ENCODE peak calls at places on chromosomes 2 and 18, in six cellular contexts. One of them, this sample, is unnamed.

GRCh38 chr2:114128255-114128654 is 238.4 kb downstream of the ACTR3 start:
- DNase-seq in breast epithelium: no peak
- DNase-seq in psoas muscle: no peak
- DNase-seq in A673: no peak
- DNase-seq in upper lobe of left lung: no peak
- DNase-seq in upper lobe of right lung: no peak
- DNase-seq in this sample: no peak

GRCh38 chr2:208148803-208149202 is 2.8 kb upstream of the CRYGB start:
- DNase-seq in breast epithelium: no peak
- DNase-seq in psoas muscle: no peak
- DNase-seq in A673: no peak
- DNase-seq in upper lobe of left lung: no peak
- DNase-seq in upper lobe of right lung: no peak
- DNase-seq in this sample: no peak

GRCh38 chr2:42112418-42112817 is 56.7 kb upstream of the EML4 start:
- DNase-seq in breast epithelium: no peak
- DNase-seq in psoas muscle: no peak
- DNase-seq in A673: no peak
- DNase-seq in upper lobe of left lung: no peak
- DNase-seq in upper lobe of right lung: no peak
- DNase-seq in this sample: no peak

GRCh38 chr2:237790353-237790752 is 8.2 kb upstream of the RBM44 start:
- DNase-seq in breast epithelium: no peak
- DNase-seq in psoas muscle: no peak
- DNase-seq in A673: no peak
- DNase-seq in upper lobe of left lung: no peak
- DNase-seq in upper lobe of right lung: no peak
- DNase-seq in this sample: no peak

GRCh38 chr2:14544247-14544646 is 88.3 kb upstream of the LRATD1 start:
- DNase-seq in breast epithelium: no peak
- DNase-seq in psoas muscle: no peak
- DNase-seq in A673: no peak
- DNase-seq in upper lobe of left lung: no peak
- DNase-seq in upper lobe of right lung: no peak
- DNase-seq in this sample: no peak

GRCh38 chr2:86304416-86304815 is 33.0 kb downstream of the REEP1 start:
- DNase-seq in breast epithelium: no peak
- DNase-seq in psoas muscle: no peak
- DNase-seq in A673: no peak
- DNase-seq in upper lobe of left lung: no peak
- DNase-seq in upper lobe of right lung: no peak
- DNase-seq in this sample: no peak

GRCh38 chr2:65499216-65499615 is 66.8 kb upstream of the SPRED2 start:
- DNase-seq in breast epithelium: no peak
- DNase-seq in psoas muscle: no peak
- DNase-seq in A673: no peak
- DNase-seq in upper lobe of left lung: no peak
- DNase-seq in upper lobe of right lung: no peak
- DNase-seq in this sample: no peak

GRCh38 chr2:201126308-201127127 is 10.6 kb downstream of the CFLAR start:
- DNase-seq in breast epithelium: no peak
- DNase-seq in psoas muscle: no peak
- DNase-seq in A673: no peak
- DNase-seq in upper lobe of left lung: no peak
- DNase-seq in upper lobe of right lung: no peak
- DNase-seq in this sample: no peak

GRCh38 chr2:75476778-75477177 is 84.0 kb downstream of the EVA1A start:
- DNase-seq in breast epithelium: no peak
- DNase-seq in psoas muscle: no peak
- DNase-seq in A673: peak
- DNase-seq in upper lobe of left lung: no peak
- DNase-seq in upper lobe of right lung: no peak
- DNase-seq in this sample: no peak

GRCh38 chr2:60552096-60552850 is 1.2 kb downstream of the BCL11A start:
- DNase-seq in breast epithelium: no peak
- DNase-seq in psoas muscle: no peak
- DNase-seq in A673: no peak
- DNase-seq in upper lobe of left lung: peak
- DNase-seq in upper lobe of right lung: peak
- DNase-seq in this sample: peak

GRCh38 chr2:187594801-187595200 is 40.6 kb upstream of the TFPI start:
- DNase-seq in breast epithelium: no peak
- DNase-seq in psoas muscle: no peak
- DNase-seq in A673: no peak
- DNase-seq in upper lobe of left lung: no peak
- DNase-seq in upper lobe of right lung: no peak
- DNase-seq in this sample: no peak

GRCh38 chr2:44200011-44200410 is 31.3 kb downstream of the PPM1B start:
- DNase-seq in breast epithelium: no peak
- DNase-seq in psoas muscle: no peak
- DNase-seq in A673: no peak
- DNase-seq in upper lobe of left lung: no peak
- DNase-seq in upper lobe of right lung: no peak
- DNase-seq in this sample: no peak

GRCh38 chr2:157052685-157053224 is 204.8 kb upstream of the GALNT5 start:
- DNase-seq in breast epithelium: no peak
- DNase-seq in psoas muscle: no peak
- DNase-seq in A673: no peak
- DNase-seq in upper lobe of left lung: no peak
- DNase-seq in upper lobe of right lung: no peak
- DNase-seq in this sample: no peak

GRCh38 chr2:16513626-16514025 is 152.0 kb downstream of the CYRIA start:
- DNase-seq in breast epithelium: no peak
- DNase-seq in psoas muscle: no peak
- DNase-seq in A673: no peak
- DNase-seq in upper lobe of left lung: no peak
- DNase-seq in upper lobe of right lung: no peak
- DNase-seq in this sample: no peak

GRCh38 chr2:239593965-239594771 is 193.3 kb upstream of the HDAC4 start:
- DNase-seq in breast epithelium: peak
- DNase-seq in psoas muscle: peak
- DNase-seq in A673: no peak
- DNase-seq in upper lobe of left lung: peak
- DNase-seq in upper lobe of right lung: peak
- DNase-seq in this sample: peak

GRCh38 chr2:44291281-44292248 is 16.3 kb downstream of the SLC3A1 start:
- DNase-seq in breast epithelium: no peak
- DNase-seq in psoas muscle: peak
- DNase-seq in A673: peak
- DNase-seq in upper lobe of left lung: no peak
- DNase-seq in upper lobe of right lung: peak
- DNase-seq in this sample: no peak

GRCh38 chr2:241724259-241724974 is 10.0 kb upstream of the D2HGDH start:
- DNase-seq in breast epithelium: no peak
- DNase-seq in psoas muscle: no peak
- DNase-seq in A673: peak
- DNase-seq in upper lobe of left lung: no peak
- DNase-seq in upper lobe of right lung: no peak
- DNase-seq in this sample: no peak

GRCh38 chr2:132400169-132400900 is 16.3 kb upstream of the GPR39 start:
- DNase-seq in breast epithelium: no peak
- DNase-seq in psoas muscle: no peak
- DNase-seq in A673: peak
- DNase-seq in upper lobe of left lung: no peak
- DNase-seq in upper lobe of right lung: no peak
- DNase-seq in this sample: no peak

GRCh38 chr2:235472443-235472842 is 21.4 kb upstream of the AGAP1 start:
- DNase-seq in breast epithelium: no peak
- DNase-seq in psoas muscle: no peak
- DNase-seq in A673: no peak
- DNase-seq in upper lobe of left lung: no peak
- DNase-seq in upper lobe of right lung: no peak
- DNase-seq in this sample: no peak

GRCh38 chr2:223500690-223501089 is 101.5 kb downstream of the SCG2 start:
- DNase-seq in breast epithelium: no peak
- DNase-seq in psoas muscle: no peak
- DNase-seq in A673: no peak
- DNase-seq in upper lobe of left lung: no peak
- DNase-seq in upper lobe of right lung: no peak
- DNase-seq in this sample: no peak

GRCh38 chr2:218894168-218895157 is 13.8 kb downstream of the WNT10A start:
- DNase-seq in breast epithelium: no peak
- DNase-seq in psoas muscle: no peak
- DNase-seq in A673: no peak
- DNase-seq in upper lobe of left lung: no peak
- DNase-seq in upper lobe of right lung: no peak
- DNase-seq in this sample: peak

GRCh38 chr2:218893349-218894167 is 12.9 kb downstream of the WNT10A start:
- DNase-seq in breast epithelium: no peak
- DNase-seq in psoas muscle: no peak
- DNase-seq in A673: no peak
- DNase-seq in upper lobe of left lung: no peak
- DNase-seq in upper lobe of right lung: no peak
- DNase-seq in this sample: no peak

GRCh38 chr2:218890369-218890768 is 9.7 kb downstream of the WNT10A start:
- DNase-seq in breast epithelium: no peak
- DNase-seq in psoas muscle: no peak
- DNase-seq in A673: no peak
- DNase-seq in upper lobe of left lung: no peak
- DNase-seq in upper lobe of right lung: no peak
- DNase-seq in this sample: no peak

GRCh38 chr2:218891275-218892135 is 10.9 kb downstream of the WNT10A start:
- DNase-seq in breast epithelium: no peak
- DNase-seq in psoas muscle: no peak
- DNase-seq in A673: no peak
- DNase-seq in upper lobe of left lung: no peak
- DNase-seq in upper lobe of right lung: no peak
- DNase-seq in this sample: no peak

DNA sequence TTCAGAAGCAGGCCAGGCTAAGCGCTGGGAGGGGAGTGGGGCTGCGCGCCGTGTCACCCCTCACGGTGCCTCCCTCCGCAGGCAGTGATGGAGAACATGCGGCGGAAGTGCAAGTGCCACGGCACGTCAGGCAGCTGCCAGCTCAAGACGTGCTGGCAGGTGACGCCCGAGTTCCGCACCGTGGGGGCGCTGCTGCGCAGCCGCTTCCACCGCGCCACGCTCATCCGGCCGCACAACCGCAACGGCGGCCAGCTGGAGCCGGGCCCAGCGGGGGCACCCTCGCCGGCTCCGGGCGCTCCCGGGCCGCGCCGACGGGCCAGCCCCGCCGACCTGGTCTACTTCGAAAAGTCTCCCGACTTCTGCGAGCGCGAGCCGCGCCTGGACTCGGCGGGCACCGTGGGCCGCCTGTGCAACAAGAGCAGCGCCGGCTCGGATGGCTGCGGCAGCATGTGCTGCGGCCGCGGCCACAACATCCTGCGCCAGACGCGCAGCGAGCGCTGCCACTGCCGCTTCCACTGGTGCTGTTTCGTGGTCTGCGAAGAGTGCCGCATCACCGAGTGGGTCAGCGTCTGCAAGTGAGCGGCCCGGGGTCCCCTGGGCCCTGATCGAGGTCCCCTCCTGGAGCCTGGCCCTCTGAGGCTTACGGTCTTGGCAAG is 12.2 kb downstream of the WNT10A start:
- DNase-seq in breast epithelium: no peak
- DNase-seq in psoas muscle: peak
- DNase-seq in A673: peak
- DNase-seq in upper lobe of left lung: peak
- DNase-seq in upper lobe of right lung: peak
- DNase-seq in this sample: peak
- TF ChIP-seq CTCF in breast epithelium: no peak
- TF ChIP-seq CTCF in psoas muscle: peak
- TF ChIP-seq CTCF in A673: peak
- TF ChIP-seq CTCF in upper lobe of left lung: peak
- TF ChIP-seq CTCF in upper lobe of right lung: peak
- TF ChIP-seq CTCF in this sample: no peak

DNA sequence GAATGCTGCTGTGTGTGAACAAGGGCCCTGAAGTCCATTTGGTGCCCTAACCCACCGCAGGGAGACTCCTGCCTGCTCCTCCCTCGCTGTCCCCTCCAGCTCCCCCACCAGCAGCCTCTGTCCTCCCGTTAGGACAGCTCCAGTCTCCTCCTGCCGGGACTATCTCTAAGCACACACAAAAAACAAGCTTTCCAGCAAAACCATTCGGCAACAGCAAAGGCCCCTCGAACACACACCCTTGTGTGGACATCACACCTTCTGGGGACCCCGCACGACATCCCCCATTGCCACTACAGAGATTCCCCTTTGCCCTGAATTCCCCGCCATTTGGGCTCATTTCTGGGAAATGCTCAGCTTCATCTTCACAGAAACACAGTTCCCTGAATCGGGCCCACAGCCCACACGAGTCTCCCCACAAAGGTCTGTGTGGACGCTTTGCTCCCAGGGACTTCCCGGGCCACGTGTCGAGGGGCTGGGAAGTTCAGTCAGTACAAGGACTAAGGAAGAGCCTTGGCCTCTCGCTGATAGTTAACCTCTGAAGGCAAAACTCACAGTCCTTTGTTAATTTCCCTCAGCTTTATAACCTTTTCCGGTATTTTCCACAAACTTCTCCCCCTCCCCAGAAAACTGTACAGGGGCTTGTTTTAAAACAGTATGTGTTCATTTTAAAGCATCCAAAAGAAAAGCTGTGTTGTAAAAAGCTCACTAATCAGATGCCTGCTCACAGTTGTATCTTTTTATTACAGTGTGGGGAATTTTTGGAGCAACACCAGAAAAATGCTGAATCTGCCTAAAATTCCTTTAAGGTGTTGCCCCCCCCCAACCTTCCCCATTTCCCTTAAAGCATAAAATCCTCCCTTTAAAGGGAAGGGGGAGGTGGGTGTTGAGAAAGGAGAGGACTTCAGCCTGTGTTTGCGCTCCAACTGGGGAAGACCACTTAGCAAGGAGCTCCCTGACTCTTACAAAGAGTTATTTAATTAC is 25.9 kb downstream of the SMAD7 start:
- DNase-seq in breast epithelium: no peak
- DNase-seq in psoas muscle: no peak
- DNase-seq in A673: no peak
- DNase-seq in upper lobe of left lung: no peak
- DNase-seq in upper lobe of right lung: no peak
- DNase-seq in this sample: no peak
- TF ChIP-seq CTCF in breast epithelium: no peak
- TF ChIP-seq CTCF in psoas muscle: no peak
- TF ChIP-seq CTCF in A673: no peak
- TF ChIP-seq CTCF in upper lobe of left lung: no peak
- TF ChIP-seq CTCF in upper lobe of right lung: no peak
- TF ChIP-seq CTCF in this sample: no peak

GRCh38 chr18:24023185-24023814 is 8.7 kb downstream of the TTC39C start:
- DNase-seq in breast epithelium: no peak
- DNase-seq in psoas muscle: no peak
- DNase-seq in A673: peak
- DNase-seq in upper lobe of left lung: no peak
- DNase-seq in upper lobe of right lung: no peak
- DNase-seq in this sample: no peak
- TF ChIP-seq CTCF in breast epithelium: no peak
- TF ChIP-seq CTCF in psoas muscle: no peak
- TF ChIP-seq CTCF in A673: peak
- TF ChIP-seq CTCF in upper lobe of left lung: no peak
- TF ChIP-seq CTCF in upper lobe of right lung: no peak
- TF ChIP-seq CTCF in this sample: no peak

DNA sequence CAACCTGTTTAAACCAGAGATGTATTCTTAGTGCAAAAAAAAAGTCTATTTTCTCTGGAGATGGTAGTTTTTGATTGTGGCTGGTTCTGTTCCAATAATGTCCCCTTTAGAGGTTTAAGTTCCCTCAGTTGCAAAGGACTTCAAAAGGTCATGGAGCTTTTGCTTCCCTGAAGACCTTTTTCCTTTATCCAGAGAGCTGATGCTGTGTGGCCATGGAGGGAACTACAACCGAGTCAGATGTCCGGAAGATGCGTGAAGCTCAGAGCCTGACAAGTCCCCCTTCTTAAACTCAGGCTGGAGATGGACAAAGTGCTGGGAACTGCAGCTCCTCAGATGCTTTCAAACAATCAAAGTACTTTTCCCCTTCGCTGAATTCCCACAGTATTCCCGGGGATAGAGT is 176.1 kb downstream of the TMEM18 start:
- DNase-seq in breast epithelium: no peak
- DNase-seq in psoas muscle: no peak
- DNase-seq in A673: peak
- DNase-seq in upper lobe of left lung: no peak
- DNase-seq in upper lobe of right lung: no peak
- DNase-seq in this sample: no peak
- TF ChIP-seq CTCF in breast epithelium: no peak
- TF ChIP-seq CTCF in psoas muscle: no peak
- TF ChIP-seq CTCF in A673: peak
- TF ChIP-seq CTCF in upper lobe of left lung: no peak
- TF ChIP-seq CTCF in upper lobe of right lung: no peak
- TF ChIP-seq CTCF in this sample: no peak

This sample was measured in activated B cell treated with CpG ODN at 0.5 μM for 24 hours.